ENCODE peak calls at places on chromosomes 13 and 19, in nine cellular contexts. B is HL-60; H is fibroblast of pulmonary artery; G is activated CD4-positive, alpha-beta T cell treated with anti-CD3 and anti-CD28 coated beads for 1 hour; Y is DMS 273 treated with DMSO at 0.1 percent for 48 hours; S is NCI-H1092; Z is CD4-positive, alpha-beta T cell; D is nephron progenitor cell; M is AG09319. R is an unnamed sample.

GRCh38 chr13:30371649-30372265 is 50.5 kb upstream of the UBE2L5 start:
- DNase-seq in D (no peak), M (no peak), Y (no peak), H (peak), G (peak), Z (peak), B (peak), S (no peak), R (peak)

GRCh38 chr13:29703421-29703820 is 107.9 kb upstream of the SLC7A1 start:
- DNase-seq in G (no peak), S (no peak), D (no peak), M (no peak), Z (no peak), B (no peak), Y (no peak), H (no peak), R (no peak)

GRCh38 chr19:44857837-44858236 is 11.7 kb downstream of the NECTIN2 start:
- DNase-seq in D (no peak), Z (no peak), M (no peak), S (no peak), B (no peak), Y (no peak), H (no peak), G (no peak), R (no peak)

GRCh38 chr19:54041969-54042606 is 21.6 kb downstream of the VSTM1 start:
- DNase-seq in B (no peak), S (no peak), Y (no peak), G (no peak), D (no peak), H (no peak), Z (no peak), M (no peak), R (no peak)

GRCh38 chr13:45392811-45393210 is 25.4 kb downstream of the SLC25A30 start:
- DNase-seq in G (no peak), B (no peak), Z (no peak), Y (no peak), S (no peak), H (no peak), D (no peak), M (no peak), R (no peak)

GRCh38 chr19:6059396-6059947 is 50.8 kb downstream of the RFX2 start:
- DNase-seq in B (no peak), M (no peak), S (no peak), Y (no peak), H (no peak), D (no peak), Z (no peak), G (no peak), R (no peak)

GRCh38 chr13:27500806-27501534 is 50.6 kb upstream of the MTIF3 start:
- DNase-seq in D (no peak), Z (no peak), S (no peak), Y (no peak), B (no peak), M (no peak), H (peak), G (no peak), R (no peak)

GRCh38 chr13:71759506-71760225 is 107.3 kb downstream of the DACH1 start:
- DNase-seq in Y (no peak), H (no peak), G (no peak), B (no peak), M (no peak), S (no peak), D (no peak), Z (no peak), R (no peak)